ENCODE peak calls at places on chromosomes 3 and 15, in four cellular contexts. One of them, this sample, is unnamed.

GRCh38 chr3:129315386-129315991 is 36.8 kb downstream of the HMCES start:
- DNase-seq in fibroblast of lung: peak; percentile 36
- DNase-seq in neural crest cell: no peak
- DNase-seq in Peyer's patch: peak; percentile 66
- DNase-seq in this sample: peak; percentile 66

GRCh38 chr3:81723732-81724313 is 37.6 kb downstream of the GBE1 start:
- DNase-seq in Peyer's patch: no peak
- DNase-seq in neural crest cell: no peak
- DNase-seq in fibroblast of lung: peak; percentile 74
- DNase-seq in this sample: peak; percentile 66

GRCh38 chr3:55488398-55489055 is 1.4 kb upstream of the WNT5A start:
- DNase-seq in neural crest cell: peak; percentile 58
- DNase-seq in fibroblast of lung: peak; percentile 86
- DNase-seq in Peyer's patch: peak; percentile 58
- DNase-seq in this sample: peak; percentile 90

GRCh38 chr3:62703423-62704167 is 171.6 kb downstream of the CADPS start:
- DNase-seq in neural crest cell: no peak
- DNase-seq in fibroblast of lung: peak; percentile 79
- DNase-seq in Peyer's patch: no peak
- DNase-seq in this sample: peak; percentile 64

GRCh38 chr3:44439499-44440295 is 37.8 kb downstream of the ZNF445 start:
- DNase-seq in Peyer's patch: no peak
- DNase-seq in fibroblast of lung: peak; percentile 59
- DNase-seq in neural crest cell: no peak
- DNase-seq in this sample: peak; percentile 19

GRCh38 chr3:171295502-171296373 is 164.5 kb downstream of the TNIK start:
- DNase-seq in Peyer's patch: no peak
- DNase-seq in neural crest cell: no peak
- DNase-seq in fibroblast of lung: peak; percentile 25
- DNase-seq in this sample: no peak

GRCh38 chr3:77816470-77816869 is 776.6 kb downstream of the ROBO2 start:
- DNase-seq in neural crest cell: no peak
- DNase-seq in Peyer's patch: no peak
- DNase-seq in fibroblast of lung: peak; percentile 1
- DNase-seq in this sample: no peak

GRCh38 chr15:27238209-27238608 is 267.2 kb downstream of the GABRG3 start:
- DNase-seq in Peyer's patch: no peak
- DNase-seq in neural crest cell: no peak
- DNase-seq in fibroblast of lung: no peak
- DNase-seq in this sample: no peak

GRCh38 chr3:127092776-127093175 is 100.2 kb upstream of the PRR23E start:
- DNase-seq in Peyer's patch: peak; percentile 49
- DNase-seq in neural crest cell: no peak
- DNase-seq in fibroblast of lung: no peak
- DNase-seq in this sample: no peak

GRCh38 chr3:50370594-50370993 is 11.3 kb upstream of the TMEM115 start:
- DNase-seq in neural crest cell: no peak
- DNase-seq in fibroblast of lung: no peak
- DNase-seq in Peyer's patch: no peak
- DNase-seq in this sample: no peak

GRCh38 chr3:177538743-177539730 is 341.8 kb upstream of the TBL1XR1 start:
- DNase-seq in neural crest cell: no peak
- DNase-seq in Peyer's patch: no peak
- DNase-seq in fibroblast of lung: no peak
- DNase-seq in this sample: no peak

GRCh38 chr3:18345015-18345367 is 80.1 kb downstream of the SATB1 start:
- DNase-seq in neural crest cell: no peak
- DNase-seq in fibroblast of lung: no peak
- DNase-seq in Peyer's patch: no peak
- DNase-seq in this sample: no peak

GRCh38 chr15:33618300-33618699 is 307.5 kb downstream of the RYR3 start:
- DNase-seq in fibroblast of lung: peak; percentile 48
- DNase-seq in neural crest cell: no peak
- DNase-seq in Peyer's patch: no peak
- DNase-seq in this sample: peak; percentile 58

GRCh38 chr15:29669823-29670222 is 152.4 kb downstream of the TJP1 start:
- DNase-seq in fibroblast of lung: peak; percentile 64
- DNase-seq in neural crest cell: no peak
- DNase-seq in Peyer's patch: no peak
- DNase-seq in this sample: peak; percentile 53

This sample was measured in astrocyte of the hippocampus.